ENCODE peak calls at places on chromosomes 12 and 14, in seven cellular contexts. W is A549, B is WTC11, R is lower lobe of right lung, Q is GM06990, Z is vagina, L is neural crest cell. H is an unnamed sample.

GRCh38 chr12:11689591-11690158 is 40.2 kb downstream of the ETV6 start:
- DNase-seq in W (no peak), B (no peak), R (no peak), Q (no peak), Z (no peak), L (no peak), H (no peak)

GRCh38 chr12:95881331-95881955 is 22.7 kb downstream of the SNRPF start:
- DNase-seq in W (no peak), B (no peak), R (no peak), Q (no peak), Z (no peak), L (no peak), H (no peak)

GRCh38 chr14:100534528-100535286 is 52.5 kb downstream of the BEGAIN start:
- DNase-seq in W (no peak), B (peak), R (peak), Q (peak), Z (no peak), L (no peak), H (no peak)

GRCh38 chr12:91326043-91327027 is 143.7 kb upstream of the DCN start:
- DNase-seq in W (peak), B (peak), R (no peak), Q (no peak), Z (no peak), L (peak), H (peak)

GRCh38 chr12:111363578-111363977 is 5.3 kb downstream of the PHETA1 start:
- DNase-seq in W (peak), B (no peak), R (no peak), Q (no peak), Z (no peak), L (no peak), H (no peak)

GRCh38 chr12:63416788-63417187 is 251.5 kb downstream of the DPY19L2 start:
- DNase-seq in W (no peak), B (no peak), R (no peak), Q (no peak), Z (no peak), L (no peak), H (no peak)

GRCh38 chr12:3317481-3317815 is 173.6 kb upstream of the PRMT8 start:
- DNase-seq in W (no peak), B (no peak), R (no peak), Q (no peak), Z (no peak), L (no peak), H (no peak)

GRCh38 chr14:56378474-56378873 is 201.1 kb upstream of the TMEM260 start:
- DNase-seq in W (no peak), B (no peak), R (no peak), Q (no peak), Z (no peak), L (no peak), H (no peak)

GRCh38 chr12:75714462-75715322 is 203.3 kb upstream of the KRR1 start:
- DNase-seq in W (peak), B (no peak), R (no peak), Q (no peak), Z (no peak), L (no peak), H (no peak)

GRCh38 chr14:58749066-58749669 is 111.4 kb downstream of the DACT1 start:
- DNase-seq in W (peak), B (no peak), R (peak), Q (peak), Z (no peak), L (no peak), H (peak)

GRCh38 chr12:2555487-2556082 is 239.2 kb upstream of the FKBP4 start:
- DNase-seq in W (no peak), B (no peak), R (no peak), Q (no peak), Z (no peak), L (no peak), H (no peak)

GRCh38 chr12:22755629-22756028 is 130.7 kb downstream of the ETNK1 start:
- DNase-seq in W (no peak), B (no peak), R (no peak), Q (no peak), Z (no peak), L (no peak), H (no peak)

GRCh38 chr14:65214741-65215140 is 112.4 kb upstream of the MAX start:
- DNase-seq in W (no peak), B (no peak), R (no peak), Q (no peak), Z (no peak), L (no peak), H (no peak)

GRCh38 chr12:123106640-123107359 is 44.1 kb downstream of the PITPNM2 start:
- DNase-seq in W (peak), B (no peak), R (peak), Q (peak), Z (no peak), L (no peak), H (no peak)

GRCh38 chr12:117098361-117099217 is 627 bp downstream of the TESC start:
- DNase-seq in W (peak), B (peak), R (peak), Q (peak), Z (no peak), L (no peak), H (no peak)

GRCh38 chr12:76544601-76545261 is 14.8 kb downstream of the OSBPL8 start:
- DNase-seq in W (no peak), B (no peak), R (no peak), Q (no peak), Z (no peak), L (no peak), H (no peak)

GRCh38 chr12:66491812-66492361 is 187.0 kb downstream of the GRIP1 start:
- DNase-seq in W (no peak), B (no peak), R (no peak), Q (no peak), Z (no peak), L (no peak), H (no peak)

GRCh38 chr12:131620946-131621681 is 89.8 kb upstream of the SFSWAP start:
- DNase-seq in W (no peak), B (no peak), R (no peak), Q (no peak), Z (no peak), L (peak), H (no peak)

GRCh38 chr12:190881-191280 is 23.1 kb downstream of the SLC6A12 start:
- DNase-seq in W (no peak), B (no peak), R (peak), Q (no peak), Z (no peak), L (no peak), H (no peak)

GRCh38 chr14:36944307-36945010 is 227.9 kb downstream of the SLC25A21 start:
- DNase-seq in W (peak), B (no peak), R (no peak), Q (no peak), Z (no peak), L (no peak), H (no peak)

GRCh38 chr12:1277905-1278304 is 286.9 kb downstream of the ERC1 start:
- DNase-seq in W (no peak), B (no peak), R (no peak), Q (peak), Z (no peak), L (no peak), H (no peak)

GRCh38 chr14:52949711-52950409 is 990 bp downstream of the FERMT2 start:
- DNase-seq in W (peak), B (no peak), R (no peak), Q (no peak), Z (no peak), L (no peak), H (peak)

GRCh38 chr12:113837059-113837458 is 129.1 kb downstream of the RBM19 start:
- DNase-seq in W (no peak), B (no peak), R (no peak), Q (no peak), Z (no peak), L (no peak), H (no peak)

GRCh38 chr14:79542121-79542520 is 669.2 kb downstream of the DIO2 start:
- DNase-seq in W (no peak), B (no peak), R (no peak), Q (no peak), Z (no peak), L (no peak), H (no peak)

GRCh38 chr14:21101802-21102413 is 1.0 kb downstream of the TMEM253 start:
- DNase-seq in W (no peak), B (no peak), R (no peak), Q (no peak), Z (no peak), L (no peak), H (no peak)

GRCh38 chr12:51714666-51715065 is 123.6 kb downstream of the SCN8A start:
- DNase-seq in W (no peak), B (no peak), R (no peak), Q (no peak), Z (no peak), L (no peak), H (no peak)

GRCh38 chr12:42587564-42588307 is 1.8 kb downstream of the PRICKLE1 start:
- DNase-seq in W (no peak), B (no peak), R (no peak), Q (no peak), Z (no peak), L (no peak), H (no peak)

GRCh38 chr14:99315197-99315596 is 43.2 kb upstream of the BCL11B start:
- DNase-seq in W (no peak), B (no peak), R (no peak), Q (no peak), Z (no peak), L (no peak), H (no peak)

GRCh38 chr14:65866906-65867305 is 454.4 kb downstream of the FUT8 start:
- DNase-seq in W (no peak), B (no peak), R (no peak), Q (no peak), Z (no peak), L (no peak), H (no peak)

GRCh38 chr12:118840399-118840798 is 140.9 kb upstream of the SRRM4 start:
- DNase-seq in W (peak), B (peak), R (no peak), Q (no peak), Z (no peak), L (no peak), H (no peak)

GRCh38 chr14:23052182-23052623 is 5.1 kb downstream of the CDH24 start:
- DNase-seq in W (peak), B (peak), R (no peak), Q (no peak), Z (no peak), L (no peak), H (no peak)
- TF ChIP-seq CTCF in W (no peak), B (no peak), R (no peak), Q (no peak), Z (no peak), L (no peak), H (no peak)

GRCh38 chr12:55515696-55516095 is 23.5 kb downstream of the OR6C68 start:
- DNase-seq in W (peak), B (no peak), R (no peak), Q (no peak), Z (no peak), L (no peak), H (no peak)

GRCh38 chr12:55516391-55516790 is 24.2 kb downstream of the OR6C68 start:
- DNase-seq in W (no peak), B (no peak), R (no peak), Q (no peak), Z (no peak), L (no peak), H (no peak)
- TF ChIP-seq CTCF in W (no peak), B (no peak), R (no peak), Q (no peak), Z (no peak), L (no peak), H (no peak)

GRCh38 chr14:75497191-75497590 is 25.1 kb upstream of the BATF start:
- DNase-seq in W (no peak), B (no peak), R (no peak), Q (peak), Z (no peak), L (no peak), H (no peak)

GRCh38 chr14:75504411-75504810 is 17.9 kb upstream of the BATF start:
- DNase-seq in W (no peak), B (no peak), R (no peak), Q (no peak), Z (no peak), L (no peak), H (no peak)

GRCh38 chr14:75499084-75499875 is 23.0 kb upstream of the BATF start:
- DNase-seq in W (no peak), B (no peak), R (no peak), Q (peak), Z (no peak), L (no peak), H (no peak)

GRCh38 chr14:75497701-75498100 is 24.6 kb upstream of the BATF start:
- DNase-seq in W (no peak), B (no peak), R (no peak), Q (peak), Z (no peak), L (no peak), H (no peak)

GRCh38 chr14:75501080-75501479 is 21.2 kb upstream of the BATF start:
- DNase-seq in W (no peak), B (no peak), R (no peak), Q (no peak), Z (no peak), L (no peak), H (no peak)
- TF ChIP-seq CTCF in W (no peak), B (no peak), R (no peak), Q (no peak), Z (no peak), L (no peak), H (no peak)

GRCh38 chr14:62185078-62185477 is 422.9 kb downstream of the SNAPC1 start:
- DNase-seq in W (no peak), B (no peak), R (no peak), Q (no peak), Z (no peak), L (no peak), H (no peak)

GRCh38 chr14:62181591-62181990 is 419.4 kb downstream of the SNAPC1 start:
- DNase-seq in W (no peak), B (no peak), R (no peak), Q (no peak), Z (no peak), L (no peak), H (no peak)

GRCh38 chr14:62179367-62180018 is 417.3 kb downstream of the SNAPC1 start:
- DNase-seq in W (peak), B (peak), R (no peak), Q (peak), Z (no peak), L (peak), H (peak)
- TF ChIP-seq CTCF in W (peak), B (peak), R (peak), Q (peak), Z (peak), L (peak), H (peak)

GRCh38 chr14:85527006-85527405 is 2.9 kb upstream of the FLRT2 start:
- DNase-seq in W (peak), B (no peak), R (no peak), Q (no peak), Z (no peak), L (no peak), H (no peak)

GRCh38 chr14:85528882-85529585 is 910 bp upstream of the FLRT2 start:
- DNase-seq in W (peak), B (no peak), R (peak), Q (no peak), Z (no peak), L (peak), H (no peak)

GRCh38 chr14:85527458-85527857 is 2.5 kb upstream of the FLRT2 start:
- DNase-seq in W (no peak), B (no peak), R (no peak), Q (no peak), Z (no peak), L (no peak), H (no peak)

GRCh38 chr14:85529803-85530574 is at the start of gene FLRT2:
- DNase-seq in W (peak), B (peak), R (peak), Q (no peak), Z (no peak), L (peak), H (no peak)

DNA sequence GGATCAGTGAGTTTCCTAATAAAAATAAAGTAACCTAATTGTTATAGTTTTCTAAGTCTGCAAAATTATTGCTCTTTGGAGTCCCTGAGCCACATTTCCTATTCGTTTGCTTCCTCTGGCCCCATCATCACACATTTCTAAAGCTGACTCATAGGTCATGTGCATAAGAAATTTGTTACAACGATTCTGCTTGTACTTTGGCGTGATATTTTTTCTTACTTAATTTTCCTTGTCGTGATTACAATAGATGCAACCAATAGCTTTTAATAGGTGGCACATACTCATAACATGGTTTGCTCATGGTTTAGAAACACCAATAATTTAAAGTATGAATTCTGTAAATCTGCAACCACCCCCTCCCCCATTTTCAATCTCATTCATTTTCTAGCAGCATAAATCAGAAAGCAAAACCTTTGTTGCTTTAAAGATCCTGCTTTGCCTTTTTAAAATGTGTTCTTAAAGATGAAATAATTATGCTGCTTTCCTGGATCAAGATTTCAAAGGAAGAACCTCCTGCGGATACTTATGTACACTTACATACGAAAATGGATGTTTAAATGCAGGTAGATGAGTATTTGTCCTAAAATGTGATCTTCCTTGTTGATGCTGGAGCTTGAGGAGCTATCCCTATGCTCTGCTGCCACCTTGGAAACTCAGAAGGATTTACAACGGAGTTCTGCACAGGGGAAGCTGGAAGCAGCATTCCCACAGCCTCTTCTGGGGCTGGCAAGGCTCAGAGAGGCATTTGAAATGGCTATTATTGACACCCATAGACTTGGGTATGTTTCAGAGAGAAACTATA is 1.7 kb upstream of the FLRT2 start:
- DNase-seq in W (peak), B (peak), R (no peak), Q (no peak), Z (no peak), L (peak), H (no peak)
- TF ChIP-seq CTCF in W (peak), B (no peak), R (peak), Q (no peak), Z (peak), L (peak), H (no peak)

DNA sequence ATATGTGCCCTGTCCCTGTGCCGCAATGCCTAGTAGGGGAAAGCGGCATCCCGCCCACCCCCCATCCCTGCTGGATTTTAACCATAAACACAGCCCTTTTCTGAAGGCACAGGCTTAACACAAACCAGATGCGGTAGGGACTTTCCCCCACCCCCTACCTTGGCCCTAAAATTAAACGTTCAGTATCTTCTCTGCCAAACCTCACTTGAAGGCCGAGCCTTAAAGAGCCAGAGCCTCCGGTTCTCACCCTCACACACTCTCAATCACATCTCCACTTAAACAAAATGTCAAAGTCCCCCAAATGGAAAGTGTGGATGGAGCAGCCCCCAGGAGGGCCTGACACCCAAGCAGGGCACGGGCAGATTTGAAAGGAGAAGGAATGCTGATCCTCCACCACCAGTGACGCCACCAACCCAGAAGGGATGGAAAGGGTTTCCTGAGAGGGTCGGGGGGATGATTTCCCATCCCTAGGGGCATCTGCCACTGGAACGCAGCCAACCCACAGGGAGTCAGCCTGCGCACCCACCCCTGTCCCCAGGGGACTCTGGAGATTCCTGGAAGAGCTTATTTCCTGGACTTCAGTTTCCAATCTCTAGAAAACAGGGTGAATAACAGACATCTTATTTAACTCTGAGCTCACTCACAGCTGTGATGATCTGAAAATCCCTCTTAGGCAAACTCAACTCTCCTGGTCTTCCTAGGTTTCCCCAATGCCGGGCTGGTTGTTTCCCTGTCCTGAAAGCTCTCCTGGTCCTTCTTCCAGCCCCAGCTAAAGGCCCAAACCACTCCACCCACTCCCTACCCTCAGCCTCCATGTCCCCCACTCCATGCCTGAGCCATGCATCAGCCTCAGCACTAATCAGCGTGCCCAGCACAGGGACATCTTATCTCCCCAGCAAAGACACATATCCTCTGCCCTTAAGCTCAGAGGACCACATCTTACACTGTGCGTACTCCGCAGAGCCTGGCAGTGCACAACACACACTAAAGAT is 26.3 kb downstream of the ACTN1 start:
- DNase-seq in W (no peak), B (no peak), R (no peak), Q (no peak), Z (no peak), L (no peak), H (no peak)
- TF ChIP-seq CTCF in W (no peak), B (no peak), R (no peak), Q (no peak), Z (no peak), L (no peak), H (no peak)

DNA sequence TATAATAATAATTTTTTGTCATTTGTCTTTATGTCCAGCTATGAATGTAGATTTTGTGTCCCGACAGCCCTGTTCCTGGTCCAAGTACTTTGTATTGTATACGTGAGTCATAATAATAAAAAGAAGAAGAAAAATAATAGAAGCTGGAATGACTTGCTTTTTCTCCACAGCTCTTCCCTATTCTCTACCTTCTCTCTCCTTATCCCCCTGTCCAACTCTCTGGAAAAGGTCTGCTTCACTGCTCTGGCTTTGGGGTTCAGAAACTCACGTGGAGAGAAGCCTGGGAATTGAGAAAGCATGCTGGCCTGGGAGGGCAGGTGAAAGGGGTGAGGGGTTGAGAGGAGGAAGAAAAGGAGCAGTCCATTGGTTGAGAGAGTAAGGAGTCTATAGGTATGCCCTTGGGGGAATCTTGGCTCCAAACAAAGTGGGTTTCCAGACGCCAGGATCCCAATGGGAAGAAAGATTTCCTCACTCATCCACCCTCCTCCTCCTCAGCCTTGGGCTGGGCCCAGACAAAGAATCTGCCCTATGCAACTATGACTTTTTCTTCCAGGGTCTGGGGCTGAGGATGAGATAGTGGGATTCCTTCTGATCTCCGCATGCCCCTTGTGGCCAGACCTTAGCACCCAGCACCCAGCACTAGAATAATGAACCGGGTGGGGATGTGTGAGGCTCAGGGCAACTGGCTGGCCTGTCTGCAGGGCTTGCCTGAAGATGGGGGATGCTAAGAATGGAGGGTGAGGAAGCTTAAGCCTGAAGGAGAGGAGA is 4.0 kb downstream of the HOXC8 start:
- DNase-seq in W (peak), B (no peak), R (no peak), Q (no peak), Z (no peak), L (no peak), H (no peak)
- TF ChIP-seq CTCF in W (no peak), B (no peak), R (no peak), Q (peak), Z (no peak), L (no peak), H (no peak)